ENCODE peak calls at places on chromosome 5, in six cellular contexts. One of them, this sample, is unnamed.

GRCh38 chr5:93151121-93151520 is 429.9 kb downstream of the NR2F1-AS1 start:
- DNase-seq in ovary: no peak
- DNase-seq in progenitor cell of endocrine pancreas: no peak
- DNase-seq in suprapubic skin: no peak
- DNase-seq in fibroblast of mammary gland: peak
- DNase-seq in bronchial epithelial cell: peak
- DNase-seq in this sample: peak

GRCh38 chr5:176447538-176447981 is 625 bp upstream of the FAF2 start:
- DNase-seq in progenitor cell of endocrine pancreas: peak
- DNase-seq in bronchial epithelial cell: no peak
- DNase-seq in fibroblast of mammary gland: no peak
- DNase-seq in ovary: no peak
- DNase-seq in suprapubic skin: peak
- DNase-seq in this sample: no peak

GRCh38 chr5:181217111-181217804 is 5.8 kb upstream of the TRIM41 start:
- DNase-seq in suprapubic skin: no peak
- DNase-seq in fibroblast of mammary gland: peak
- DNase-seq in progenitor cell of endocrine pancreas: peak
- DNase-seq in ovary: peak
- DNase-seq in bronchial epithelial cell: peak
- DNase-seq in this sample: peak

GRCh38 chr5:112886975-112887374 is 25.9 kb downstream of the SRP19 start:
- DNase-seq in fibroblast of mammary gland: no peak
- DNase-seq in bronchial epithelial cell: no peak
- DNase-seq in suprapubic skin: no peak
- DNase-seq in progenitor cell of endocrine pancreas: no peak
- DNase-seq in ovary: no peak
- DNase-seq in this sample: no peak

GRCh38 chr5:109654455-109654854 is 35.3 kb upstream of the MAN2A1 start:
- DNase-seq in suprapubic skin: no peak
- DNase-seq in ovary: no peak
- DNase-seq in bronchial epithelial cell: peak
- DNase-seq in fibroblast of mammary gland: peak
- DNase-seq in progenitor cell of endocrine pancreas: no peak
- DNase-seq in this sample: peak

GRCh38 chr5:57338068-57338848 is 144.4 kb downstream of the ACTBL2 start:
- DNase-seq in ovary: no peak
- DNase-seq in fibroblast of mammary gland: peak
- DNase-seq in suprapubic skin: no peak
- DNase-seq in bronchial epithelial cell: peak
- DNase-seq in progenitor cell of endocrine pancreas: no peak
- DNase-seq in this sample: peak

GRCh38 chr5:179194941-179195381 is 134.8 kb downstream of the ZNF354C start:
- DNase-seq in ovary: no peak
- DNase-seq in suprapubic skin: no peak
- DNase-seq in progenitor cell of endocrine pancreas: no peak
- DNase-seq in fibroblast of mammary gland: no peak
- DNase-seq in bronchial epithelial cell: no peak
- DNase-seq in this sample: no peak

GRCh38 chr5:33563983-33564908 is 123.5 kb downstream of the TARS1 start:
- DNase-seq in suprapubic skin: no peak
- DNase-seq in progenitor cell of endocrine pancreas: no peak
- DNase-seq in ovary: no peak
- DNase-seq in bronchial epithelial cell: no peak
- DNase-seq in fibroblast of mammary gland: no peak
- DNase-seq in this sample: no peak

GRCh38 chr5:163306421-163306820 is 131.0 kb upstream of the CCNG1 start:
- DNase-seq in suprapubic skin: no peak
- DNase-seq in progenitor cell of endocrine pancreas: no peak
- DNase-seq in fibroblast of mammary gland: peak
- DNase-seq in bronchial epithelial cell: peak
- DNase-seq in ovary: no peak
- DNase-seq in this sample: peak

GRCh38 chr5:143920772-143921171 is 108.8 kb downstream of the HMHB1 start:
- DNase-seq in ovary: no peak
- DNase-seq in suprapubic skin: no peak
- DNase-seq in fibroblast of mammary gland: peak
- DNase-seq in progenitor cell of endocrine pancreas: no peak
- DNase-seq in bronchial epithelial cell: peak
- DNase-seq in this sample: peak

GRCh38 chr5:95960802-95961616 is 642 bp downstream of the ELL2 start:
- DNase-seq in fibroblast of mammary gland: peak
- DNase-seq in progenitor cell of endocrine pancreas: peak
- DNase-seq in suprapubic skin: peak
- DNase-seq in bronchial epithelial cell: peak
- DNase-seq in ovary: peak
- DNase-seq in this sample: peak

GRCh38 chr5:88190106-88190834 is 78.4 kb downstream of the TMEM161B start:
- DNase-seq in fibroblast of mammary gland: no peak
- DNase-seq in progenitor cell of endocrine pancreas: no peak
- DNase-seq in bronchial epithelial cell: no peak
- DNase-seq in suprapubic skin: no peak
- DNase-seq in ovary: no peak
- DNase-seq in this sample: no peak

GRCh38 chr5:135438712-135439111 is 8.4 kb downstream of the DCANP1 start:
- DNase-seq in bronchial epithelial cell: no peak
- DNase-seq in suprapubic skin: peak
- DNase-seq in ovary: no peak
- DNase-seq in fibroblast of mammary gland: no peak
- DNase-seq in progenitor cell of endocrine pancreas: no peak
- DNase-seq in this sample: no peak

GRCh38 chr5:71533614-71534013 is 53.5 kb upstream of the MCCC2 start:
- DNase-seq in bronchial epithelial cell: peak
- DNase-seq in fibroblast of mammary gland: peak
- DNase-seq in suprapubic skin: no peak
- DNase-seq in progenitor cell of endocrine pancreas: no peak
- DNase-seq in ovary: no peak
- DNase-seq in this sample: peak

GRCh38 chr5:139385061-139385889 is 2.2 kb upstream of the SLC23A1 start:
- DNase-seq in suprapubic skin: no peak
- DNase-seq in bronchial epithelial cell: no peak
- DNase-seq in fibroblast of mammary gland: no peak
- DNase-seq in progenitor cell of endocrine pancreas: no peak
- DNase-seq in ovary: no peak
- DNase-seq in this sample: peak
- TF ChIP-seq CTCF in suprapubic skin: no peak
- TF ChIP-seq CTCF in bronchial epithelial cell: peak
- TF ChIP-seq CTCF in fibroblast of mammary gland: no peak
- TF ChIP-seq CTCF in progenitor cell of endocrine pancreas: no peak
- TF ChIP-seq CTCF in ovary: no peak
- TF ChIP-seq CTCF in this sample: peak

GRCh38 chr5:174571662-174572397 is 152.6 kb upstream of the MSX2 start:
- DNase-seq in ovary: peak
- DNase-seq in suprapubic skin: peak
- DNase-seq in fibroblast of mammary gland: peak
- DNase-seq in bronchial epithelial cell: peak
- DNase-seq in progenitor cell of endocrine pancreas: no peak
- DNase-seq in this sample: peak
- TF ChIP-seq CTCF in ovary: no peak
- TF ChIP-seq CTCF in suprapubic skin: peak
- TF ChIP-seq CTCF in fibroblast of mammary gland: peak
- TF ChIP-seq CTCF in bronchial epithelial cell: no peak
- TF ChIP-seq CTCF in progenitor cell of endocrine pancreas: no peak
- TF ChIP-seq CTCF in this sample: no peak

DNA sequence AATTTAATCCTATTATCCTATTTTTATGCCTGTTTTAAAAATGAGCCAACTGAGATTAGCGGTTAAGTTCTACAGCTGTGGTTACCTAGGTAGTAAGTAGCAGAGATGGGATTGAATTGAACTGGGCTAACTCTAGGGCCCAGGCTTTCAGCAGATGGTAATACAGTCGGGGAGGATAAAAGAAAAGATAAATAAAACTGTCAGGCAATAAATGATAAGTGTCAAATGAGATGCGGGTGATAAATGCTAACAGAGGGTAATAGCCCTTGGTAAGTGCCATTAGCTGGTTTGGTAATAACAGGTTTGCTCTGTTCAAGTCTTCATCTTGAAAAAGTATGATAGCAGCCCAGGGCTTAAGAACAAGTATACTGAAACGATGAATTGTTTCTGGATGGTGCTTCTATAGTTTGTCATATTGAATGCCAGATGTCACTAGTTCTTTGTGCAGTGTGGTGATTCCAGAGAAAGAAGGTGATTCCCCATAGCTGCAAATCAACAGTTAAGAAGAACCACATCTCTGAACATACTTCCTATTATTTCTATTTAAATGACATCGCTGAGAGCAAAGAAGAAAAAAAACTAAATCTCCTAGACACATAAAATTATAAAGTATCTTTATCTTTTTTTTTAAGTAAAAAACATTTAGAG is 360.8 kb upstream of the PANK3 start:
- DNase-seq in bronchial epithelial cell: no peak
- DNase-seq in ovary: no peak
- DNase-seq in progenitor cell of endocrine pancreas: no peak
- DNase-seq in fibroblast of mammary gland: no peak
- DNase-seq in suprapubic skin: no peak
- DNase-seq in this sample: no peak
- TF ChIP-seq CTCF in bronchial epithelial cell: no peak
- TF ChIP-seq CTCF in ovary: no peak
- TF ChIP-seq CTCF in progenitor cell of endocrine pancreas: no peak
- TF ChIP-seq CTCF in fibroblast of mammary gland: no peak
- TF ChIP-seq CTCF in suprapubic skin: no peak
- TF ChIP-seq CTCF in this sample: no peak

DNA sequence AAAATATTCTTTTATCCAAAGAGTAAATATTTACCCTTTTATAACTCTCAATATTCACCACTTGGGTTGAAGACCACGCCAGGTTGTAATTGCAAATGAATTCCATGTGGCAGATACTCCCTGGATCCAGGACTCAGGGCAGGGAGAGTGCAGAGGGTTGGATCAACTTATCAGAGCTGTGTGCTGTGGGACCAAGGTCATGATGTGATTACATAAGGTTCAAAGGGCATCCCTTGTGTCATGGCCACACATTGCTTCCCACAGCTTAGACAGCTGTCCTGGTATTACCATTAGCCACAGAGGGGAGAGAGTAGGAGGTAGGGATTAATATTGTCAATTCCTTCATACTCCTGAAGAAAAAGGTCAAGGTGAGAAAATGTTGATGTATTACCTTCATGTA is 133.9 kb downstream of the JAKMIP2 start:
- DNase-seq in ovary: no peak
- DNase-seq in suprapubic skin: no peak
- DNase-seq in progenitor cell of endocrine pancreas: no peak
- DNase-seq in bronchial epithelial cell: no peak
- DNase-seq in fibroblast of mammary gland: no peak
- DNase-seq in this sample: no peak
- TF ChIP-seq CTCF in ovary: no peak
- TF ChIP-seq CTCF in suprapubic skin: no peak
- TF ChIP-seq CTCF in progenitor cell of endocrine pancreas: no peak
- TF ChIP-seq CTCF in bronchial epithelial cell: no peak
- TF ChIP-seq CTCF in fibroblast of mammary gland: no peak
- TF ChIP-seq CTCF in this sample: no peak

DNA sequence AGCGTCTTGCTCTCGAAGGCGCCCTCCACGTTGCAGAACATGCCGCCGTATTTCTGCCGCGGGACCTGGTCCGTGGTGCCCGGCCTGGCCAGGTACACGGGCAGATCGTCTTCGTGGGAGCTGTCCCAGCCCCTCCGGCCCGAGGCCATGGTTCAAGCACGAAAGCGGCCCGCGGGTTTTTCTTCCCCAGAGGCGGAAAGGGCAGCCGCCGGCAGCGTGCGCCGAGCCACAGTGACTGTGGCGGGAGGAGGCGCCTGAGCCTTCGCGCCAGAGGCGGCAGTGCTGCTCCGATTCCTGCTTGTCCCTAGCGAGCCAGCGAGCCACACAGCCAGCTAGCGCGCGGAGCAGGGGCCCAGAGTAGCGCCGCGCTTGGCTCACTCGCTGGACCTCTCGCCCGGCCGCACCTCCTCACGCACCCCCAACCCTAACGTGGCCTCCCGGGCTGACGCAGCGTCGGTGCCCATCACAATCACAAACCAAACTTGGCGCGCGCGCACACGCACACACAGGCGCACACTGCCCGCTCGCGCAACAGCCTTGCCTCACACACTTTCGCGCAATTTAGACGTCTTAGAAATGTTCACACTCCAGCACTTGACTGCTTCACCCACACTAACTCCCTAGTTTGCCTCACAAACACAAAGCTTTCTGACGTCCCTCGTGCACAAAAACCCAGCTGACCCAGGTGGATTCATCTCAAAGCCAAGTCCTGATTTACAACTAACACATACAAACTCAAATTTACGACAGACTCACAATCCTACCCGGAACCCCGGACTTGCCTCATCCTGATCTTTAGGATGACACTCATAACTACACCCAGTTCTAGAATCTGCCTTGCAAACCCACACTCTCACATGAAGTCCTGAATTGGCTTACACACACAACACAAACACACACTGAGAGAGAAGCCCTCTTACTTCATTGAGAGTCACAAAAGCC is at the start of gene DPYSL3:
- DNase-seq in fibroblast of mammary gland: peak
- DNase-seq in suprapubic skin: peak
- DNase-seq in bronchial epithelial cell: peak
- DNase-seq in ovary: peak
- DNase-seq in progenitor cell of endocrine pancreas: peak
- DNase-seq in this sample: peak
- TF ChIP-seq CTCF in fibroblast of mammary gland: no peak
- TF ChIP-seq CTCF in suprapubic skin: no peak
- TF ChIP-seq CTCF in bronchial epithelial cell: peak
- TF ChIP-seq CTCF in ovary: peak
- TF ChIP-seq CTCF in progenitor cell of endocrine pancreas: peak
- TF ChIP-seq CTCF in this sample: peak

GRCh38 chr5:17304282-17304681 is 86.9 kb downstream of the BASP1 start:
- DNase-seq in fibroblast of mammary gland: peak
- DNase-seq in bronchial epithelial cell: no peak
- DNase-seq in suprapubic skin: no peak
- DNase-seq in ovary: no peak
- DNase-seq in progenitor cell of endocrine pancreas: no peak
- DNase-seq in this sample: no peak
- TF ChIP-seq CTCF in fibroblast of mammary gland: no peak
- TF ChIP-seq CTCF in bronchial epithelial cell: no peak
- TF ChIP-seq CTCF in suprapubic skin: no peak
- TF ChIP-seq CTCF in ovary: no peak
- TF ChIP-seq CTCF in progenitor cell of endocrine pancreas: no peak
- TF ChIP-seq CTCF in this sample: no peak

DNA sequence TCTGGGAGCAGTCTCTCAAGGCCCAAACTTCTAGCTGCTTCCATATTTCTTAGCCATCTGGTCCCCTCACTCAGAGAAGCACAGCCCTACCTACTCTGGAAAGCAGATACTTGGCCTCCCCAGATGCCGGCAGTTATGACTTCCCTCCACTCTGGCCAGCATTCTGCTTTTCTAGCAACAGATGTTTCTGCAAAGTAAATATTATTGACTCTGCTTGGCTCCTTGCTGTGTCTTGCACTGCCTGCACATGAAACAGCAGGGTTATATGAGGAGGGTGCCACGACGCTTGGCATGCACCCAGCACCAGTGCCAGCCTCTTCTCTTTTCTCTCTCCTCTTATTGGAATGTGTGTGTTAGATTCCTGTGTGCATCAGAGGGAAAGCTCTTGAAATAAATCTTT is 99.7 kb downstream of the ARHGAP26 start:
- DNase-seq in bronchial epithelial cell: no peak
- DNase-seq in progenitor cell of endocrine pancreas: no peak
- DNase-seq in fibroblast of mammary gland: no peak
- DNase-seq in ovary: no peak
- DNase-seq in suprapubic skin: no peak
- DNase-seq in this sample: no peak
- TF ChIP-seq CTCF in bronchial epithelial cell: no peak
- TF ChIP-seq CTCF in progenitor cell of endocrine pancreas: no peak
- TF ChIP-seq CTCF in fibroblast of mammary gland: no peak
- TF ChIP-seq CTCF in ovary: no peak
- TF ChIP-seq CTCF in suprapubic skin: no peak
- TF ChIP-seq CTCF in this sample: no peak

This sample was measured in mammary epithelial cell.